ENCODE peak calls at places on chromosomes 1 and 21, in five cellular contexts. I is OCI-LY7, E is GM23248, H is cardiac muscle cell, O is heart left ventricle. A is an unnamed sample.
A peak's percentile ranks its signal among the peaks of the same experiment; 100 is the strongest.

GRCh38 chr1:33275200-33275599 is 18.9 kb downstream of the ZNF362 start:
- DNase-seq in I (no peak), E (no peak), H (no peak), O (peak; percentile 5), A (no peak)

GRCh38 chr21:43689556-43690337 is 29.2 kb upstream of the PDXK start:
- DNase-seq in H (no peak), O (no peak), E (no peak), I (no peak), A (no peak)

GRCh38 chr21:35857082-35857481 is 203.2 kb downstream of the SETD4 start:
- DNase-seq in I (no peak), E (no peak), H (no peak), O (no peak), A (no peak)

GRCh38 chr1:195202271-195202670 is 1406.0 kb downstream of the KCNT2 start:
- DNase-seq in H (no peak), I (no peak), E (no peak), O (no peak), A (no peak)

GRCh38 chr21:45282283-45283018 is 5.2 kb downstream of the POFUT2 start:
- DNase-seq in E (no peak), I (no peak), H (no peak), O (no peak), A (no peak)

GRCh38 chr1:227939791-227940771 is 7.7 kb downstream of the WNT9A start:
- DNase-seq in I (no peak), H (no peak), O (no peak), E (no peak), A (no peak)

GRCh38 chr21:29449306-29449940 is 150.7 kb downstream of the BACH1 start:
- DNase-seq in H (peak; percentile 29), E (no peak), I (no peak), O (no peak), A (no peak)

GRCh38 chr1:17162941-17163340 is 42.0 kb upstream of the PADI1 start:
- DNase-seq in H (no peak), E (peak; percentile 56), I (no peak), O (no peak), A (peak; percentile 45)

GRCh38 chr1:47637111-47637685 is 199.4 kb downstream of the FOXD2 start:
- DNase-seq in I (no peak), H (peak; percentile 50), E (peak; percentile 18), O (no peak), A (no peak)

DNA sequence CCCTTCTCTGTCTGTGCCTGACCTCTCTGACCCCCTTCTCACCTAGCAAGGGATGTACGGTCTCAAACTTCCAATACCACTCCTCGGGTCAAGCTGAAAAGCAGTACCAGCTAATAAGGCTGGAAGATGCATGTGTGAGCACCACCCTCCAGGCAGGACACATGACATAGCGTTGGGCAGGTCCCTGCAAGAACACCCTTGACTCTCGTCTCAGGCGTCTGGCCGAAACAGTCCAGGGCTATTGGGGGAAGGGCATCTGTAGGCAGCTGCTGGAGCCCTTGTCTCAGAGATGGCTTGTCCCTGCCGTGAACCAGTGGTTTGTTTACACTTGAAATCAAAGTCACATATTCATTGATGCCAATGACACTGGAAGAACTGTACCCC is 56.5 kb downstream of the CD46 start:
- DNase-seq in I (no peak), E (no peak), O (no peak), H (no peak), A (no peak)
- H3K4me1 ChIP-seq in I (peaks cover 35% of the 10 kb centered on the region), E (peaks cover 35% of the 10 kb centered on the region), O (peaks cover 100% of the 10 kb centered on the region), H (peaks cover 15% of the 10 kb centered on the region), A (no peaks in the 10 kb centered on the region)

GRCh38 chr1:203036537-203036936 is 10.2 kb downstream of the PPFIA4 start:
- DNase-seq in O (peak; percentile 20), H (no peak), I (no peak), E (no peak), A (no peak)

GRCh38 chr1:203038891-203039608 is 12.8 kb downstream of the PPFIA4 start:
- DNase-seq in O (peak; percentile 82), E (peak; percentile 82), I (peak; percentile 67), H (peak; percentile 78), A (peak; percentile 96)

GRCh38 chr1:203039609-203040517 is 13.6 kb downstream of the PPFIA4 start:
- DNase-seq in O (peak; percentile 33), I (peak; percentile 24), H (no peak), E (peak; percentile 28), A (peak; percentile 91)

GRCh38 chr1:203037509-203038190 is 11.4 kb downstream of the PPFIA4 start:
- DNase-seq in I (no peak), O (no peak), E (peak; percentile 47), H (no peak), A (no peak)

DNA sequence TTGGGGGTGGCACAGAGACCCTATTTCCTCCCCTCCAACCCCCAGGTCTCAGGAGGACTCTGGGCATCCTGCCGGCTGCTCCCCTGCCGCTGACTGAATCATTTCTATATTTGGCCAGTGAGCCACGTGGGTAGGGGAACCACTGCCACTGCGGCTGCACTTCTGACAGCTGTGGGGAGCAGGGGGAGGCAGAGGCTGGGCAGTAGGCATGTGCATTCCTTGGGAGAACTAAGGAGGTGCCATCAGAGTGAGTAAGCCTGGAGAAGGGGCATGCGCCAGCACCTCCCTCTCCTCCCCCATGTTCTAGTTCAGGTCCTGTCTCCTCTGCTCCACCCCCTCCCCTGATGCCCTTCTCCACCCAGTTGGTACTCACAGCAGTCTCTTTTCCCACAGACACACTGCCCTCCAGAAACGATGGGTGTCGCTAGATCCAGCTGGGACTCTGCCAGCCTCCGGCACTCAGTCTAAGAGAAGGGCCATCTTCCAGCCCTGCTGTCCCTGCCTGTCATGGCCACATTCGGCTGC is 12.0 kb downstream of the PPFIA4 start:
- DNase-seq in O (peak; percentile 80), H (peak; percentile 65), I (peak; percentile 15), E (peak; percentile 92), A (peak; percentile 93)
- H3K4me1 ChIP-seq in O (peaks cover 71% of the 10 kb centered on the region), H (peaks cover 67% of the 10 kb centered on the region), I (peaks cover 8% of the 10 kb centered on the region), E (peaks cover 38% of the 10 kb centered on the region), A (peaks cover 57% of the 10 kb centered on the region)

GRCh38 chr1:50420689-50421365 is 2.4 kb downstream of the DMRTA2 start:
- DNase-seq in O (peak; percentile 57), H (no peak), E (no peak), I (no peak), A (no peak)
- H3K4me1 ChIP-seq in O (peaks cover 65% of the 10 kb centered on the region), H (no peaks in the 10 kb centered on the region), E (no peaks in the 10 kb centered on the region), I (no peaks in the 10 kb centered on the region), A (no peaks in the 10 kb centered on the region)

GRCh38 chr1:215569987-215570824 is 3.1 kb downstream of the KCTD3 start:
- DNase-seq in E (peak; percentile 33), I (no peak), O (no peak), H (peak; percentile 20), A (no peak)
- H3K4me1 ChIP-seq in E (peaks cover 35% of the 10 kb centered on the region), I (no peaks in the 10 kb centered on the region), O (peaks cover 42% of the 10 kb centered on the region), H (peaks cover 20% of the 10 kb centered on the region), A (no peaks in the 10 kb centered on the region)

DNA sequence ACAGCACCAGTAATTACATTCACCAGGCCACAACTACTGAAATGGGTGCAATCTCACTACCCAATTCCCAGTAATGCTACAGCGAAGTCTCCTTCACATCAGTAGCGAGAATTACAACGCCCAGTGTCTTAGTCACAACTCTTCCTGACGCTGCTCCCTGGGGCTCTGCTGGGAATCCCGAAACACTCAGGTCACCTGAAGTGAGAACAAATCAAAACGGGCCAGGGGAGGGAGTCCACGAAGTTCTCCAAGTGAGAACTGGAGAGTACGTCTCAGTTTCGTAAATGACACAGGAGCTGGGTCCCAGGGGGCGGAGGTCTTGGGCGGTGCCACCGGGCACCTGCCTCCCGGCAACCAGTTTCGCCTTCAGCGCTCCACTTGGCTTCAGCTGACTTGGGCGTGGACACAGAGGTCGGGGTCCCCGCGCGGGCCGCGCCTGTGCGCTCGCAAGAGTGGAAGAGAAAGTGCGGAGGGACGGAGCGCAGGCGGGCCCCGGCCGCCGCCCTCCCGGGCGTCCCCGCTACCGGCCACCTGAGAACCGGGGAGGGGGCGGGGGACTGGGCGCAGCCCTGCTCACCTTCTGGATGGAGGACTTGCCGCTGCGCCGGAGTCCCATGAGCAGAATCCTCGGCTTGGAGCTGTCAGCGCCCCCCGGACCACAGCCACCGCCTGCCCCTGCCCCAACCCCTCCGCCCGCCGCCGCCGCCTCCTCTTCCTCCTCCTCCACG is 575 bp downstream of the RRAGC start:
- DNase-seq in I (peak; percentile 65), O (peak; percentile 77), H (peak; percentile 48), E (peak; percentile 89), A (peak; percentile 38)
- H3K4me1 ChIP-seq in I (peaks cover 18% of the 10 kb centered on the region), O (peaks cover 55% of the 10 kb centered on the region), H (peaks cover 10% of the 10 kb centered on the region), E (peaks cover 12% of the 10 kb centered on the region), A (peaks cover 2% of the 10 kb centered on the region)

GRCh38 chr1:244211559-244211944 is 160.5 kb downstream of the ZBTB18 start:
- DNase-seq in E (peak; percentile 56), I (no peak), O (no peak), H (peak; percentile 87), A (no peak)
- H3K4me1 ChIP-seq in E (no peaks in the 10 kb centered on the region), I (no peaks in the 10 kb centered on the region), O (peaks cover 8% of the 10 kb centered on the region), H (peaks cover 4% of the 10 kb centered on the region), A (peaks cover 25% of the 10 kb centered on the region)

DNA sequence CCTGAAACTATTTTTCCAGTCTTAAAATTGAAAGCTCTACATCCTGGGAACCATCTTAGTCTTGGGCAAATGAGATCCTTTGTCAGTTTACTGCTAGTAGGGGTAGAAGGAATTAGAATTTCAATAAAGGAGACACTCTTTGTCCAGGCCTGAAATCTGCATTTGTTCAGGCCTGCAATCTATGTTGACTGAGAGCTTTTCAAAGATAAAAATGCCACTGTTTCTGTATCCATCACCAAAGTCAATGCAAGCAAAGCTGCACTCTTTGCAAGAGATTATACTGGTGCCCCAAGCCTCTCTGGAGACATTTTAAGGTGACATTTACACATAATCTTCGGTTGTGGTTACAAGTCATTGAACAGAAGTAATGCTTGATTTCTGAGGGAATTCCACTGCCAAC is 135.7 kb downstream of the CTH start:
- DNase-seq in E (no peak), I (no peak), H (no peak), O (no peak), A (no peak)
- H3K4me1 ChIP-seq in E (no peaks in the 10 kb centered on the region), I (no peaks in the 10 kb centered on the region), H (no peaks in the 10 kb centered on the region), O (no peaks in the 10 kb centered on the region), A (no peaks in the 10 kb centered on the region)

GRCh38 chr1:26293911-26294463 is 12.4 kb downstream of the UBXN11 start:
- DNase-seq in O (no peak), E (no peak), H (no peak), I (no peak), A (no peak)

GRCh38 chr1:26290416-26291261 is 10.8 kb downstream of the SH3BGRL3 start:
- DNase-seq in O (no peak), E (no peak), H (no peak), I (peak; percentile 85), A (no peak)

GRCh38 chr1:26291433-26291832 is 11.5 kb downstream of the SH3BGRL3 start:
- DNase-seq in I (peak; percentile 32), O (no peak), H (no peak), E (no peak), A (no peak)

GRCh38 chr1:26290061-26290415 is 10.2 kb downstream of the SH3BGRL3 start:
- DNase-seq in E (no peak), H (no peak), O (no peak), I (no peak), A (no peak)

GRCh38 chr1:26291939-26292338 is 12.1 kb downstream of the SH3BGRL3 start:
- DNase-seq in E (no peak), O (no peak), I (no peak), H (no peak), A (no peak)
- H3K4me1 ChIP-seq in E (no peaks in the 10 kb centered on the region), O (peaks cover 20% of the 10 kb centered on the region), I (peaks cover 63% of the 10 kb centered on the region), H (no peaks in the 10 kb centered on the region), A (peaks cover 8% of the 10 kb centered on the region)

GRCh38 chr1:111725192-111725591 is 14.0 kb downstream of the INKA2 start:
- DNase-seq in O (peak; percentile 77), I (no peak), H (no peak), E (no peak), A (peak; percentile 98)

GRCh38 chr1:111720977-111721670 is 18.1 kb downstream of the INKA2 start:
- DNase-seq in O (peak; percentile 51), H (no peak), E (peak; percentile 40), I (no peak), A (no peak)

GRCh38 chr1:111726311-111726710 is 12.9 kb downstream of the INKA2 start:
- DNase-seq in H (no peak), E (no peak), O (no peak), I (no peak), A (no peak)

GRCh38 chr1:111723091-111723806 is 15.9 kb downstream of the INKA2 start:
- DNase-seq in O (no peak), E (no peak), I (no peak), H (no peak), A (no peak)

GRCh38 chr1:111723871-111724270 is 15.3 kb downstream of the INKA2 start:
- DNase-seq in E (no peak), H (no peak), O (no peak), I (no peak), A (no peak)
- H3K4me1 ChIP-seq in E (peaks cover 14% of the 10 kb centered on the region), H (peaks cover 10% of the 10 kb centered on the region), O (peaks cover 91% of the 10 kb centered on the region), I (peaks cover 11% of the 10 kb centered on the region), A (peaks cover 73% of the 10 kb centered on the region)

A was measured in SJCRH30.